ENCODE peak calls at places on chromosomes 1 and 21, in six cellular contexts. One of them, this sample, is unnamed.

GRCh38 chr1:46619656-46620055 is 3.0 kb upstream of the MOB3C start:
- DNase-seq in HTR-8/SVneo: no peak
- DNase-seq in NCI-H1092 treated with DMSO at 0.1 percent for 48 hours: no peak
- DNase-seq in Calu3: no peak
- DNase-seq in Kasumi-1: no peak
- DNase-seq in kidney tubule cell: no peak
- DNase-seq in this sample: no peak

GRCh38 chr21:35231115-35231514 is 182.0 kb upstream of the RUNX1 start:
- DNase-seq in kidney tubule cell: peak
- DNase-seq in HTR-8/SVneo: no peak
- DNase-seq in NCI-H1092 treated with DMSO at 0.1 percent for 48 hours: no peak
- DNase-seq in Kasumi-1: no peak
- DNase-seq in Calu3: no peak
- DNase-seq in this sample: no peak

GRCh38 chr21:25557170-25557569 is 50.1 kb downstream of the MRPL39 start:
- DNase-seq in kidney tubule cell: peak
- DNase-seq in Kasumi-1: no peak
- DNase-seq in Calu3: no peak
- DNase-seq in HTR-8/SVneo: no peak
- DNase-seq in NCI-H1092 treated with DMSO at 0.1 percent for 48 hours: no peak
- DNase-seq in this sample: no peak

GRCh38 chr1:184386271-184387068 is at the start of gene C1orf21:
- DNase-seq in NCI-H1092 treated with DMSO at 0.1 percent for 48 hours: peak
- DNase-seq in HTR-8/SVneo: peak
- DNase-seq in Calu3: peak
- DNase-seq in Kasumi-1: peak
- DNase-seq in kidney tubule cell: peak
- DNase-seq in this sample: peak

GRCh38 chr21:29315155-29315749 is 16.5 kb downstream of the BACH1 start:
- DNase-seq in Calu3: no peak
- DNase-seq in NCI-H1092 treated with DMSO at 0.1 percent for 48 hours: no peak
- DNase-seq in kidney tubule cell: peak
- DNase-seq in HTR-8/SVneo: no peak
- DNase-seq in Kasumi-1: no peak
- DNase-seq in this sample: no peak

GRCh38 chr1:7561331-7561921 is 209.7 kb upstream of the VAMP3 start:
- DNase-seq in Calu3: no peak
- DNase-seq in HTR-8/SVneo: no peak
- DNase-seq in Kasumi-1: no peak
- DNase-seq in NCI-H1092 treated with DMSO at 0.1 percent for 48 hours: no peak
- DNase-seq in kidney tubule cell: no peak
- DNase-seq in this sample: no peak

GRCh38 chr1:228902781-228903572 is 167.7 kb downstream of the RHOU start:
- DNase-seq in HTR-8/SVneo: peak
- DNase-seq in Calu3: peak
- DNase-seq in kidney tubule cell: peak
- DNase-seq in Kasumi-1: no peak
- DNase-seq in NCI-H1092 treated with DMSO at 0.1 percent for 48 hours: peak
- DNase-seq in this sample: peak

GRCh38 chr1:11044849-11045427 is 2.1 kb downstream of the MASP2 start:
- DNase-seq in Kasumi-1: no peak
- DNase-seq in Calu3: no peak
- DNase-seq in NCI-H1092 treated with DMSO at 0.1 percent for 48 hours: no peak
- DNase-seq in HTR-8/SVneo: no peak
- DNase-seq in kidney tubule cell: no peak
- DNase-seq in this sample: no peak

GRCh38 chr1:94553931-94554330 is 12.4 kb upstream of the F3 start:
- DNase-seq in Calu3: no peak
- DNase-seq in Kasumi-1: no peak
- DNase-seq in kidney tubule cell: no peak
- DNase-seq in NCI-H1092 treated with DMSO at 0.1 percent for 48 hours: no peak
- DNase-seq in HTR-8/SVneo: no peak
- DNase-seq in this sample: peak

GRCh38 chr1:208604295-208604694 is 360.1 kb upstream of the PLXNA2 start:
- DNase-seq in kidney tubule cell: peak
- DNase-seq in Calu3: no peak
- DNase-seq in HTR-8/SVneo: peak
- DNase-seq in NCI-H1092 treated with DMSO at 0.1 percent for 48 hours: no peak
- DNase-seq in Kasumi-1: no peak
- DNase-seq in this sample: no peak

GRCh38 chr1:15370781-15371467 is 38.8 kb upstream of the EFHD2 start:
- DNase-seq in Calu3: no peak
- DNase-seq in kidney tubule cell: no peak
- DNase-seq in NCI-H1092 treated with DMSO at 0.1 percent for 48 hours: peak
- DNase-seq in Kasumi-1: no peak
- DNase-seq in HTR-8/SVneo: no peak
- DNase-seq in this sample: no peak

GRCh38 chr1:201724760-201725105 is 104.2 kb upstream of the IPO9 start:
- DNase-seq in Kasumi-1: no peak
- DNase-seq in Calu3: no peak
- DNase-seq in NCI-H1092 treated with DMSO at 0.1 percent for 48 hours: no peak
- DNase-seq in kidney tubule cell: no peak
- DNase-seq in HTR-8/SVneo: no peak
- DNase-seq in this sample: peak

GRCh38 chr1:18256318-18257235 is 149.0 kb downstream of the IGSF21 start:
- DNase-seq in Calu3: peak
- DNase-seq in kidney tubule cell: peak
- DNase-seq in NCI-H1092 treated with DMSO at 0.1 percent for 48 hours: peak
- DNase-seq in HTR-8/SVneo: peak
- DNase-seq in Kasumi-1: peak
- DNase-seq in this sample: peak

GRCh38 chr1:244354810-244355278 is 96.9 kb downstream of the ADSS2 start:
- DNase-seq in Calu3: no peak
- DNase-seq in kidney tubule cell: no peak
- DNase-seq in NCI-H1092 treated with DMSO at 0.1 percent for 48 hours: no peak
- DNase-seq in Kasumi-1: no peak
- DNase-seq in HTR-8/SVneo: no peak
- DNase-seq in this sample: no peak

GRCh38 chr21:36320421-36321324 is 676 bp downstream of the MORC3 start:
- DNase-seq in HTR-8/SVneo: peak
- DNase-seq in Kasumi-1: peak
- DNase-seq in NCI-H1092 treated with DMSO at 0.1 percent for 48 hours: peak
- DNase-seq in Calu3: peak
- DNase-seq in kidney tubule cell: peak
- DNase-seq in this sample: peak